ENCODE peak calls at places on chromosomes 13 and 19, in four cellular contexts. J is breast epithelium, F is body of pancreas, A is MM.1S. Q is an unnamed sample.

GRCh38 chr19:7524523-7524922 is 2.1 kb downstream of the MCOLN1 start:
- DNase-seq in J (no peak), F (no peak), A (no peak), Q (no peak)

GRCh38 chr19:7533281-7533819 is 2.2 kb upstream of the PNPLA6 start:
- DNase-seq in J (peak), F (peak), A (no peak), Q (no peak)

GRCh38 chr13:69458013-69458412 is 649.6 kb upstream of the ATXN8OS start:
- DNase-seq in J (no peak), F (no peak), A (no peak), Q (no peak)

GRCh38 chr13:41463823-41464602 is 6.7 kb downstream of the RGCC start:
- DNase-seq in J (no peak), F (no peak), A (no peak), Q (no peak)

GRCh38 chr19:18980432-18981020 is 39.5 kb upstream of the HOMER3 start:
- DNase-seq in J (no peak), F (no peak), A (no peak), Q (no peak)

GRCh38 chr13:80473695-80474094 is 132.8 kb upstream of the SPRY2 start:
- DNase-seq in J (no peak), F (peak), A (no peak), Q (no peak)

GRCh38 chr19:29211562-29212416 is 1.2 kb downstream of the UQCRFS1 start:
- DNase-seq in J (no peak), F (no peak), A (no peak), Q (no peak)

GRCh38 chr13:76516013-76516412 is 370.2 kb downstream of the KCTD12 start:
- DNase-seq in J (no peak), F (no peak), A (no peak), Q (no peak)

GRCh38 chr19:2394669-2395292 is 32.6 kb downstream of the TIMM13 start:
- DNase-seq in J (no peak), F (no peak), A (peak), Q (no peak)

GRCh38 chr19:17302391-17303166 is 646 bp downstream of the ABHD8 start:
- DNase-seq in J (no peak), F (peak), A (no peak), Q (no peak)

GRCh38 chr13:110965038-110965754 is 50.3 kb upstream of the ANKRD10 start:
- DNase-seq in J (no peak), F (no peak), A (no peak), Q (no peak)

GRCh38 chr19:14318873-14319272 is 62.4 kb upstream of the ADGRE5 start:
- DNase-seq in J (no peak), F (no peak), A (no peak), Q (no peak)

GRCh38 chr19:16247353-16248182 is 49.9 kb downstream of the AP1M1 start:
- DNase-seq in J (peak), F (peak), A (peak), Q (peak)

GRCh38 chr19:18464646-18465045 is 26.7 kb upstream of the ISYNA1 start:
- DNase-seq in J (peak), F (peak), A (no peak), Q (no peak)

GRCh38 chr13:30143671-30144400 is 163.5 kb downstream of the KATNAL1 start:
- DNase-seq in J (no peak), F (no peak), A (peak), Q (no peak)

GRCh38 chr19:39237200-39238184 is 7.3 kb downstream of the IFNL3 start:
- DNase-seq in J (peak), F (peak), A (peak), Q (peak)

GRCh38 chr19:43586346-43586745 is 9.6 kb downstream of the IRGQ start:
- DNase-seq in J (no peak), F (no peak), A (no peak), Q (no peak)

GRCh38 chr13:26914624-26915023 is 154.0 kb upstream of the GPR12 start:
- DNase-seq in J (no peak), F (no peak), A (no peak), Q (no peak)

GRCh38 chr13:73984949-73985691 is 149.1 kb downstream of the KLF12 start:
- DNase-seq in J (no peak), F (no peak), A (no peak), Q (peak)

GRCh38 chr19:925912-926594 is at the start of gene ARID3A:
- DNase-seq in J (no peak), F (peak), A (no peak), Q (no peak)

GRCh38 chr19:33008738-33009137 is 36.7 kb downstream of the FAAP24 start:
- DNase-seq in J (no peak), F (no peak), A (no peak), Q (no peak)

GRCh38 chr13:95301135-95301946 is at the start of gene ABCC4:
- DNase-seq in J (no peak), F (peak), A (peak), Q (peak)

GRCh38 chr19:7829561-7830271 is at the start of gene EVI5L:
- DNase-seq in J (peak), F (peak), A (peak), Q (peak)

GRCh38 chr13:72716776-72717175 is 10.7 kb downstream of the MZT1 start:
- DNase-seq in J (no peak), F (no peak), A (no peak), Q (no peak)

GRCh38 chr13:19618925-19619324 is 14.5 kb upstream of the MPHOSPH8 start:
- DNase-seq in J (no peak), F (no peak), A (peak), Q (no peak)

GRCh38 chr13:44523176-44524017 is 52.7 kb downstream of the TSC22D1 start:
- DNase-seq in J (no peak), F (peak), A (peak), Q (no peak)

GRCh38 chr19:42548545-42548944 is 20.3 kb upstream of the CEACAM1 start:
- DNase-seq in J (no peak), F (no peak), A (no peak), Q (no peak)

GRCh38 chr13:87792878-87793277 is 121.7 kb downstream of the SLITRK5 start:
- DNase-seq in J (no peak), F (no peak), A (no peak), Q (no peak)

GRCh38 chr19:2524840-2525723 is 49.2 kb downstream of the GADD45B start:
- DNase-seq in J (no peak), F (no peak), A (no peak), Q (no peak)

GRCh38 chr13:41456768-41457588 is at the start of gene RGCC:
- DNase-seq in J (peak), F (peak), A (peak), Q (peak)

GRCh38 chr19:30557212-30557611 is 185.0 kb downstream of the ZNF536 start:
- DNase-seq in J (no peak), F (no peak), A (no peak), Q (no peak)

GRCh38 chr13:99416411-99417121 is 84.7 kb upstream of the TM9SF2 start:
- DNase-seq in J (no peak), F (no peak), A (no peak), Q (peak)

GRCh38 chr19:5480427-5480836 is 25.2 kb downstream of the ZNRF4 start:
- DNase-seq in J (no peak), F (peak), A (no peak), Q (peak)

GRCh38 chr13:71902676-71903075 is 35.7 kb upstream of the DACH1 start:
- DNase-seq in J (no peak), F (no peak), A (no peak), Q (no peak)

GRCh38 chr13:41547253-41548000 is 90.1 kb downstream of the RGCC start:
- DNase-seq in J (no peak), F (peak), A (no peak), Q (no peak)

GRCh38 chr19:15288146-15288963 is 44.0 kb downstream of the BRD4 start:
- DNase-seq in J (no peak), F (peak), A (peak), Q (no peak)

GRCh38 chr19:32651729-32652140 is 23.2 kb downstream of the ANKRD27 start:
- DNase-seq in J (no peak), F (no peak), A (no peak), Q (no peak)

GRCh38 chr19:17125728-17126677 is 50.4 kb downstream of the MYO9B start:
- DNase-seq in J (peak), F (peak), A (no peak), Q (peak)

GRCh38 chr13:34155931-34156607 is 338.1 kb downstream of the RFC3 start:
- DNase-seq in J (no peak), F (no peak), A (no peak), Q (no peak)

GRCh38 chr13:34152996-34153395 is 335.0 kb downstream of the RFC3 start:
- DNase-seq in J (peak), F (no peak), A (no peak), Q (no peak)

GRCh38 chr13:34151885-34152284 is 333.9 kb downstream of the RFC3 start:
- DNase-seq in J (no peak), F (no peak), A (no peak), Q (no peak)

GRCh38 chr13:34153428-34154180 is 335.7 kb downstream of the RFC3 start:
- DNase-seq in J (no peak), F (no peak), A (no peak), Q (no peak)

GRCh38 chr13:34152409-34152808 is 334.5 kb downstream of the RFC3 start:
- DNase-seq in J (no peak), F (no peak), A (no peak), Q (no peak)
- H3K27ac ChIP-seq in J (no peak), F (no peak), A (no peak), Q (no peak)

GRCh38 chr13:23292596-23292995 is 111.8 kb downstream of the SGCG start:
- DNase-seq in J (no peak), F (no peak), A (no peak), Q (no peak)

GRCh38 chr13:23288995-23289394 is 108.2 kb downstream of the SGCG start:
- DNase-seq in J (no peak), F (no peak), A (no peak), Q (no peak)

GRCh38 chr13:23289917-23290357 is 109.2 kb downstream of the SGCG start:
- DNase-seq in J (no peak), F (no peak), A (no peak), Q (no peak)

DNA sequence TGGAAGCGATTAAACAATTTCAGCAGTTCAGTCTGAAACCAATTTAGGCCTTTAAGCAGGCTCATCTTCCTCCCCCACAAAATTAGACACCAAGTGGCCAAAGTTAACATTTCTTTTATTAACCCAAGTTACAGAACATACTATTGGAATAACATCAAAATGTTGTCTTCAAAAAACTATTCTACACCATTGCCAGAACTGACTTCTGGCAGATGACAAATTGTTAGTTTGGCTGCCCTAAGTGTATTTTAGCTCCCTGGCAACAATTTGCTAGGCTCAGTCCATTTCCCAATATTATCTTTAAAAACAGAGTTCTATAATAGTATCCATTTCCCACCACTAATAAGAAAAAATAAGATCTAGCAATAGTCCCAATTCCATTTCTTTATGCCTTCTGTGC is 107.8 kb downstream of the SGCG start:
- DNase-seq in J (no peak), F (no peak), A (no peak), Q (no peak)
- TF ChIP-seq CTCF in J (no peak), F (no peak), A (no peak), Q (no peak)

DNA sequence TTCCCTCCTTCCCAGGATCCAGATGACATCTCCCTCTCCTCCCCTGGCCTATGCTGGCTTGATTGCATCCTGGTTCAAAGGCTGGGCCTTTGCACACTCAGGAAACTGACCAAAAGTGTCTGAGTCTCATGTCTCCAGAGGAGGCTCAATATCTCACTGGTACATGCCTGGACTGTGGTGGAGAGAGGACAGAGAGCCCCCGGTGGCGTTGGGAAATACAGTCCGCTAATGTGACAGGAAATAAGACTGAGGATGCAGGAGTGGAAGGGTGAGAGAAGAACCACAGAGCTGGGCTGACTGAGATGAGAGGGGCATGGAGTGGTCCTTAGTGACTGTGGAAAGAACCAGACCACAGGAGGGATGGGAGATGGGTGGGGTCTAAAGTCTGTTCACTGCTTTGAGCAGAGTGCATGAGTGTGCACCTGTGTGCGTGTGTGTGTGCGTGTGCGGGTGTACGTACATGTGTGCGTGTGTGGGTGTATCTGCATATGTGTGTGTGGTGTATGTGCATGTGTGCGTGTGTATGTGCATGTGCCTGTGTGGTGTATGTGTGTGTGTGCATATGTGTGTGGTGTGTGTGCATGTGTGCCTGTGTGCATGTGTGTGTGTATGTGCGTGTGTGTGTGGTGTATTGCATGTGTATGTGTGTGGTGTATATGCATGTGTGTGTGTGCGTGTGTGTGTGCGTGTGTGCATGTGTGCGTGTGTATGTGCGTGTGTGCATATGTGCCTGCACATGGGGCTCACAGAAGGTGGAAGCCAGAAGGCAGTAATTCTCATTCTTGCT is 1.9 kb downstream of the SIGLEC5 start:
- DNase-seq in J (no peak), F (no peak), A (no peak), Q (no peak)
- H3K27ac ChIP-seq in J (no peak), F (no peak), A (no peak), Q (no peak)

DNA sequence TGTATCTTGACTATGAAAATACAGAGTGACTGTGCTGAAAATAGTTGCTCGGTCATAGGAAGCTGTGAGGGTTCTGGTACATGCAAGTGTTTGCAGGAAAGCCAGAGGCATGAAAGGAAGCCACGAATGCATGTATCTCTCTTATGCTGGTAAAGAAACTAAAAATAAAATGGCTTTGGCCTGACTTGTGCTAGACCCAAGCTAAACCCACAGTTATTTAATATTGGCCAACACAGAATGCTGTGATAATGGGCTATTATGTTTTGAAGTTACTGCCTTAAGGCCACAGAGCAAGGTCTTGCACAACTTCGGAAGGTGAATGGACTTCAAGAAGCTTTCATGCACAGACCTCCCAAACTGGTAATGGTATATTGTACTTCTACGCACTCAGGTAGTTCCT is 518.2 kb upstream of the HTR2A start:
- DNase-seq in J (peak), F (no peak), A (no peak), Q (no peak)
- TF ChIP-seq CTCF in J (no peak), F (no peak), A (no peak), Q (no peak)

GRCh38 chr13:114055766-114056165 is 76.7 kb downstream of the RASA3 start:
- DNase-seq in J (no peak), F (no peak), A (no peak), Q (no peak)
- H3K27ac ChIP-seq in J (no peak), F (no peak), A (no peak), Q (no peak)

DNA sequence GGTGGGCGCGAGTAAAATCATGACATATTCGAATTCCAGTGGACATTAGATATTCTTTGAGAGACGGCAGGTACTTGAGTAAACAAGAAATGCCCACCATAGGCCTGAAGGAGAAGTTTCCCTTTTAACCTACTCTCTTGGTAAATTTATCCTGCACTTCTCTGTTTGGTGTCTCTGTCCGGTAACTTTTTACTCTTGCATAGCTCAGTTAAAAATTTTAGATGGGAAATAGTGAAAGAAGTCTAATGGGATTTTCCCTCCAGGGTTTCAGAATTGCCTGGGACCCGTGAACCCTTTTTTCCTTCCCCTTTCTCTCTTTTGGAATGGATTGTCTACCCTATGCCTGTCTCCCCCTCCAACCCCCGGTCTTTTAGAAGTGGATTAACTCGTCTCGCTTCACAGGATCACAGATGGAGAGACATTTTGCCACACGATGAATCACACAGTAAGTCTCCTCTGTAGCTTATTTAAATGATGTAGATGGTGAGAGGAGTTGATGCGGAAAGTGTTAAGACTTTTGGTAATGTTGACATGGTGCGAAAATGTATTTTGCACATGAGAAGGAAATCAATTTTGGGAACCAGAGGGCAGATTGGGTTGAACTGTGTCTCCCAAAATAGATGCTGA is 511 bp upstream of the MIPEP start:
- DNase-seq in J (no peak), F (no peak), A (no peak), Q (no peak)
- TF ChIP-seq CTCF in J (no peak), F (peak), A (no peak), Q (peak)